ENCODE peak calls at places on chromosomes 2 and 18, in four cellular contexts. N is K562, G is GM12878, U is HepG2. W is an unnamed sample.

GRCh38 chr18:59902180-59902992 is 2.6 kb downstream of the PMAIP1 start:
- DNase-seq in G (no peak), N (no peak), U (no peak), W (no peak)

GRCh38 chr2:59998324-59998723 is 555.1 kb downstream of the BCL11A start:
- DNase-seq in U (no peak), G (no peak), N (no peak), W (no peak)

GRCh38 chr18:62118324-62118723 is 68.5 kb downstream of the PIGN start:
- DNase-seq in G (no peak), N (no peak), U (no peak), W (no peak)

GRCh38 chr2:88856409-88857135 is 165.1 kb downstream of the RPIA start:
- DNase-seq in U (no peak), G (no peak), N (no peak), W (no peak)

GRCh38 chr18:48295586-48296311 is 113.4 kb downstream of the ZBTB7C start:
- DNase-seq in U (peak; percentile 3), N (no peak), G (no peak), W (peak; percentile 16)

GRCh38 chr2:236642584-236643291 is 73.1 kb downstream of the ACKR3 start:
- DNase-seq in U (peak; percentile 18), N (no peak), G (no peak), W (no peak)

GRCh38 chr2:106857882-106858478 is 28.0 kb downstream of the ST6GAL2 start:
- DNase-seq in U (no peak), N (no peak), G (no peak), W (no peak)

GRCh38 chr2:127098711-127099110 is 8.2 kb downstream of the BIN1 start:
- DNase-seq in N (no peak), U (no peak), G (no peak), W (no peak)

GRCh38 chr2:29022455-29023128 is 41.5 kb downstream of the TOGARAM2 start:
- DNase-seq in G (no peak), N (no peak), U (no peak), W (no peak)
- TF ChIP-seq TARDBP in G (no peak), N (no peak), U (no peak), W (no peak)

GRCh38 chr2:167052825-167053224 is 164.5 kb downstream of the XIRP2 start:
- DNase-seq in G (no peak), N (no peak), U (no peak), W (no peak)
- TF ChIP-seq TARDBP in G (no peak), N (no peak), U (no peak), W (no peak)

GRCh38 chr2:147177449-147177848 is 667.4 kb upstream of the ACVR2A start:
- DNase-seq in U (no peak), G (no peak), N (no peak), W (no peak)
- TF ChIP-seq TARDBP in U (no peak), G (no peak), N (no peak), W (no peak)

GRCh38 chr18:2921778-2922177 is 75.0 kb downstream of the EMILIN2 start:
- DNase-seq in U (no peak), G (no peak), N (no peak), W (no peak)
- TF ChIP-seq TARDBP in U (no peak), G (no peak), N (no peak), W (no peak)

DNA sequence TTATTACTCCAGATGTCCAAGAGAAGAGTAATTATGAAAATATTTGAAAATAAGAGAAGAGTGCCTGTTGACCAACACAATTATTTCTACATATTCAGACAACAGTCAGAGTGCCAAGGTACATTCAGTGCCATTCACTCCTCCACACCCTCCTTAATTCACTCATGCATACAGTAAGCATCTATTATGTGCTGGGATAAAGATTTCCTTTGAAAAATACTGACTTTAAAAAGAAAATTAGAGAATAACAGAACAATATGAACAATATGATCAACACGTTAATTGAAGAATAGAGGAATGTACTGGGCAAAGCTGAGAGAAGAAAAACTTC is 203.6 kb downstream of the L3MBTL4 start:
- DNase-seq in G (no peak), U (no peak), N (no peak), W (no peak)
- TF ChIP-seq TARDBP in G (no peak), U (no peak), N (no peak), W (no peak)

W was measured in HEK293T.